ENCODE peak calls at places on chromosomes 12 and 14, in ten cellular contexts. J is right lobe of liver, X is tibial artery, Z is fibroblast of villous mesenchyme, A is hepatocyte, N is GM12865, V is upper lobe of right lung, H is A549, W is AG09309, R is fibroblast of lung. I is an unnamed sample.

GRCh38 chr12:124512667-124513296 is 54.6 kb downstream of the NCOR2 start:
- DNase-seq in J (no peak), X (peak; percentile 86), Z (peak; percentile 95), A (peak; percentile 76), N (no peak), V (peak; percentile 93), H (peak; percentile 75), W (peak; percentile 79), R (peak; percentile 97), I (peak; percentile 82)

GRCh38 chr12:67650528-67651379 is 2.2 kb downstream of the DYRK2 start:
- DNase-seq in J (no peak), X (no peak), Z (peak; percentile 11), A (no peak), N (peak; percentile 42), V (no peak), H (peak; percentile 6), W (no peak), R (no peak), I (no peak)

GRCh38 chr12:95218852-95219171 is 1.2 kb downstream of the VEZT start:
- DNase-seq in J (no peak), X (no peak), Z (peak; percentile 31), A (no peak), N (peak; percentile 72), V (no peak), H (peak; percentile 31), W (no peak), R (no peak), I (no peak)

GRCh38 chr14:51534623-51535022 is 117.1 kb upstream of the FRMD6 start:
- DNase-seq in J (peak; percentile 86), X (no peak), Z (peak; percentile 36), A (peak; percentile 21), N (peak; percentile 9), V (no peak), H (no peak), W (no peak), R (peak; percentile 63), I (no peak)

GRCh38 chr14:62592877-62593276 is 452.4 kb downstream of the KCNH5 start:
- DNase-seq in J (no peak), X (no peak), Z (peak; percentile 4), A (peak; percentile 17), N (no peak), V (no peak), H (no peak), W (no peak), R (peak; percentile 36), I (no peak)

GRCh38 chr12:131369094-131369845 is 341.6 kb upstream of the SFSWAP start:
- DNase-seq in J (no peak), X (no peak), Z (no peak), A (no peak), N (no peak), V (no peak), H (no peak), W (no peak), R (no peak), I (peak; percentile 81)

GRCh38 chr14:23829736-23830474 is 123.7 kb upstream of the DHRS4 start:
- DNase-seq in J (no peak), X (no peak), Z (peak; percentile 90), A (peak; percentile 62), N (no peak), V (no peak), H (peak; percentile 77), W (peak; percentile 84), R (peak; percentile 93), I (no peak)

GRCh38 chr12:117596968-117597367 is 235.5 kb upstream of the NOS1 start:
- DNase-seq in J (no peak), X (no peak), Z (no peak), A (no peak), N (no peak), V (no peak), H (no peak), W (no peak), R (no peak), I (no peak)

GRCh38 chr12:130009961-130010360 is 106.1 kb upstream of the TMEM132D start:
- DNase-seq in J (no peak), X (no peak), Z (no peak), A (no peak), N (no peak), V (no peak), H (no peak), W (no peak), R (no peak), I (no peak)

GRCh38 chr14:80901260-80901659 is 40.3 kb downstream of the CEP128 start:
- DNase-seq in J (no peak), X (no peak), Z (peak; percentile 84), A (no peak), N (no peak), V (no peak), H (no peak), W (no peak), R (no peak), I (no peak)

GRCh38 chr14:80906336-80906735 is 35.2 kb downstream of the CEP128 start:
- DNase-seq in J (no peak), X (no peak), Z (no peak), A (no peak), N (no peak), V (no peak), H (no peak), W (no peak), R (no peak), I (no peak)

GRCh38 chr14:80901813-80902212 is 39.7 kb downstream of the CEP128 start:
- DNase-seq in J (no peak), X (no peak), Z (no peak), A (no peak), N (no peak), V (no peak), H (no peak), W (no peak), R (no peak), I (no peak)

GRCh38 chr14:80906946-80907345 is 34.6 kb downstream of the CEP128 start:
- DNase-seq in J (no peak), X (no peak), Z (no peak), A (no peak), N (no peak), V (no peak), H (no peak), W (peak; percentile 45), R (peak; percentile 13), I (no peak)

DNA sequence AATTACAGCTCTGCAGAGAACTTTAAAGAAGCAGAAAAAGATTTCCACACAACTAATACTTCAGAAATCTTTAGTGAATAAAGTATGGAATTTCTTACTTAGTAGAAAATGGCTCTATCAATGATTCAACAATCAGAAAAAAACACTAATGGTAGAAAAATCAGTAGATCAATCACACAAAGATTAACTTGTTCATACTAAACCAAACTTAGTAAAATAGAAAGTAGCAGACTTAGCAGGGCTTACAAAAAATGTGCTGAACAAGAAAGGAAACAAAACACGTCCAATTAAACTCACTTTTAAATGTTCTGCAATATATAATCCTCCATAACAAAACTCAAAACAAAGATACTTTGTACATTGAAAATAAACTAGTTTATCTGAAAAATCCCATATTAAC is 38.9 kb downstream of the CEP128 start:
- DNase-seq in J (no peak), X (no peak), Z (no peak), A (no peak), N (no peak), V (no peak), H (no peak), W (no peak), R (no peak), I (no peak)
- H3K4me3 ChIP-seq in J (no peak overlapping the region), X (no peak overlapping the region), Z (no peak overlapping the region), A (no peak overlapping the region), N (no peak overlapping the region), V (no peak overlapping the region), H (no peak overlapping the region), W (no peak overlapping the region), R (no peak overlapping the region), I (no peak overlapping the region)

GRCh38 chr12:30457621-30458289 is 237.9 kb downstream of the IPO8 start:
- DNase-seq in J (no peak), X (no peak), Z (peak; percentile 97), A (peak; percentile 71), N (no peak), V (no peak), H (no peak), W (peak; percentile 62), R (peak; percentile 74), I (no peak)
- TF ChIP-seq CTCF in J (peak; percentile 47), X (no peak), Z (peak; percentile 67), A (peak; percentile 51), N (no peak), V (peak; percentile 9), H (no peak), W (peak; percentile 34), R (peak; percentile 56), I (no peak)

DNA sequence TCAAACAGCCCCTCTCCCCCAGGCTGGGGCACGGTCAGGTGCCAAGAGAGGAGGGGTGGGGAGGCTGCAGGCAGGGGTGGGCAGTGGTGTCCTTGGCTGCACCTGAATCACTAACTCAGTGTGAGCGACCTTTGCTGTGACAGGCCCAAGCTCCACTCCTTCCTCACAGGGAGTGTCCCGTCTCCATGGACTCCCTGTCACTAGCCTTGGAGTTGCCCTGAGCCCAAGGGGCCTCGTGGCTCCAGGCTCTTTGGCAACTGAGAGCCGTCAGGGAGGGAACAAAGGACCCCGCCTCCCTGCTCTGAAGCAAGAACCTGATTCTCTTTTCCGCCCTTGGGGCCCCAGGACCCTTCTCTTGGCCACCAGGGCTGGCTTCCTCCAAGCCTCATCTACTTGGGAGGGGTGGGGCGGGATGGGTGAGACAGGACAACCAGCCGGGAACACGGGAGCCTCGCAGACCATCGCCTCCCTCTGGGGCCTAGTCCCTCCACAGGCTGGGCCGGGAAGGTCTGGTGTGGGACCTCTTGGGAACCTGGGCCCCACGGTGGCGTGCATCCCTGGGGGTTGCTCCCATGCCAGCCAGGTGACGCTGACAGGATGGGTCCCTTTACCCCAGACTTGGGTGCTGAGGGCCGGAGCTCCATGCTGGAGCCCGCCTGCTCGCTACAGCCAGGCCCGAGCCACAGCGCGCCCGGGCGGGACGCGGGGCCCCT is 935 bp upstream of the ADSS1 start:
- DNase-seq in J (no peak), X (no peak), Z (no peak), A (no peak), N (no peak), V (no peak), H (peak; percentile 28), W (no peak), R (no peak), I (no peak)
- H3K4me3 ChIP-seq in J (peak overlapping the region; percentile 60), X (peak overlapping the region; percentile 78), Z (no peak overlapping the region), A (no peak overlapping the region), N (no peak overlapping the region), V (peak overlapping the region; percentile 69), H (no peak overlapping the region), W (no peak overlapping the region), R (no peak overlapping the region), I (no peak overlapping the region)

DNA sequence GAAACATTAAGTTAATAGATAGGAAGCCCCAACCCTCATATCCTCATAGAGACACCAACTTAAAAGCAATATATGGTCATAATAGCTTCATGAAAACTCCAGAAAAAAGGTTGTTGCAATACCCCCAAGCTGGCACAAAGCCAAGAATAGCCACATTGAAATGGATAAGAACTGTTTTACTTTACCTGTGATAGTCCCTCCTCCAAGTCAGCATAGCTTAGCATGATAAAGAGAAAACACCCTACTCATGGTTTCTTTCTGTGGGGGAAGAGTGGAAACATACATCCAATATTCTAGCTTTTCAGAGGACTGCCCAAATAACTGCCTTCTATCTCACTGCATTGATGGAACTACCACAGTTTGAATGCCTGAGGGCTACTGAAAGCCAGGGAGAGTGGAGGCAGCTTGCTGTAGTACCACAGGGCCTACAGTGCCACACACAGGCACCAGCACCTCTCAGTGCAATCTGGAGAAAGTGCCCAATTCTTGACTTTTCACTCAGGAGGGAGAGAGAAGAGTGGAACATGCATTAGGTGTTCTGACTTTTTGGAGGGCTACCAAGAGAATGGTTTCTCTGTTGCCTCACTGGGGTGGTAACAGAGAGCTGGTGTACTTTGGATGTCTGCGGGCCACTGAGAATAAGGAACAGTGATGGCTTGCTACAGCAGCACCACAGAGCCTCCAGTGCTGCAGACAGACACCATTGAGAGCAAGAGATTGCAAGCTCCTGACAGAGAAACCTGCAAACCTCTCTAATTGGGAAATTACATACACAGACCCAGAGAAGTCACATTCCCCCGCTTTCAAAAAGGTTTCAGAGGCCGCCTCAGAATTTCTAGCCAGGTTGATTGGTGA is 157.1 kb upstream of the GARIN2 start:
- DNase-seq in J (no peak), X (no peak), Z (no peak), A (no peak), N (no peak), V (no peak), H (no peak), W (no peak), R (no peak), I (no peak)
- TF ChIP-seq CTCF in J (no peak), X (no peak), Z (no peak), A (no peak), N (no peak), V (no peak), H (no peak), W (no peak), R (no peak), I (no peak)